ENCODE peak calls at places on chromosomes 13 and 19, in seven cellular contexts. J, P, Q, H, U, T and X are unnamed samples.

GRCh38 chr13:32911506-32911905 is 104.7 kb upstream of the KL start:
- DNase-seq in T (no peak), U (no peak), H (no peak), Q (peak; percentile 61), P (no peak), J (no peak), X (peak; percentile 51)

GRCh38 chr13:20566424-20566916 is 487 bp upstream of the IFT88 start:
- DNase-seq in T (peak; percentile 76), Q (peak; percentile 89), U (no peak), J (no peak), H (no peak), P (no peak), X (peak; percentile 58)

GRCh38 chr13:45749026-45749759 is 47.1 kb downstream of the CBY2 start:
- DNase-seq in T (no peak), U (no peak), J (no peak), P (no peak), H (no peak), Q (no peak), X (no peak)

GRCh38 chr19:21611659-21612402 is 106.4 kb downstream of the ZNF429 start:
- DNase-seq in H (no peak), P (no peak), U (no peak), Q (no peak), T (no peak), J (no peak), X (no peak)

GRCh38 chr19:30512748-30513389 is 140.7 kb downstream of the ZNF536 start:
- DNase-seq in T (no peak), H (no peak), Q (no peak), P (no peak), U (no peak), J (no peak), X (no peak)

GRCh38 chr19:41323023-41323422 is 13.1 kb downstream of the CCDC97 start:
- DNase-seq in Q (no peak), P (peak; percentile 52), H (no peak), T (peak; percentile 68), U (peak; percentile 53), J (no peak), X (peak; percentile 72)

GRCh38 chr19:47725759-47726401 is 12.7 kb downstream of the EHD2 start:
- DNase-seq in Q (no peak), H (peak; percentile 93), U (no peak), P (no peak), J (no peak), T (no peak), X (no peak)

GRCh38 chr19:57435062-57435978 is at the start of gene ZNF749:
- DNase-seq in T (peak; percentile 95), Q (peak; percentile 100), U (peak; percentile 99), J (peak; percentile 93), H (peak; percentile 91), P (peak; percentile 95), X (peak; percentile 100)

GRCh38 chr13:80341771-80342271 is 895 bp upstream of the SPRY2 start:
- DNase-seq in J (no peak), H (no peak), Q (peak; percentile 41), U (peak; percentile 62), P (peak; percentile 51), T (peak; percentile 52), X (peak; percentile 40)

GRCh38 chr19:33956941-33957340 is 160.3 kb downstream of the KCTD15 start:
- DNase-seq in J (no peak), P (no peak), Q (no peak), U (no peak), T (no peak), H (no peak), X (no peak)

GRCh38 chr19:42422576-42423461 is 4.4 kb downstream of the LIPE start:
- DNase-seq in H (no peak), U (no peak), Q (no peak), P (no peak), J (peak; percentile 21), T (no peak), X (no peak)

GRCh38 chr19:29966594-29967249 is 24.7 kb downstream of the URI1 start:
- DNase-seq in J (no peak), Q (peak; percentile 8), P (no peak), U (no peak), T (peak; percentile 6), H (no peak), X (no peak)

GRCh38 chr13:110387451-110388140 is 80.5 kb downstream of the COL4A2 start:
- DNase-seq in P (peak; percentile 51), Q (no peak), T (no peak), U (no peak), J (no peak), H (peak; percentile 56), X (peak; percentile 64)
- H3K4me3 ChIP-seq in P (peak overlapping the region; percentile 41), Q (no peak overlapping the region), T (no peak overlapping the region), U (no peak overlapping the region), J (no peak overlapping the region), H (no peak overlapping the region), X (no peak overlapping the region)

GRCh38 chr13:97407540-97407939 is 26.4 kb upstream of the RAP2A start:
- DNase-seq in U (no peak), J (no peak), P (no peak), Q (no peak), T (no peak), H (no peak), X (no peak)
- H3K27ac ChIP-seq in U (no peak overlapping the region), J (no peak overlapping the region), P (peak overlapping the region; percentile 62), Q (no peak overlapping the region), T (no peak overlapping the region), H (peak overlapping the region; percentile 16), X (no peak overlapping the region)

GRCh38 chr19:48954011-48954594 is 572 bp upstream of the BAX start:
- DNase-seq in H (no peak), P (no peak), Q (no peak), T (no peak), J (no peak), U (no peak), X (no peak)
- H3K4me3 ChIP-seq in H (peak overlapping the region; percentile 87), P (peak overlapping the region; percentile 88), Q (peak overlapping the region; percentile 87), T (peak overlapping the region; percentile 83), J (peak overlapping the region; percentile 60), U (peak overlapping the region; percentile 86), X (peak overlapping the region; percentile 88)

GRCh38 chr19:50002386-50002960 is 22.7 kb downstream of the VRK3 start:
- DNase-seq in P (no peak), T (no peak), U (no peak), J (no peak), Q (no peak), H (no peak), X (no peak)
- H3K27ac ChIP-seq in P (no peak overlapping the region), T (no peak overlapping the region), U (no peak overlapping the region), J (no peak overlapping the region), Q (no peak overlapping the region), H (no peak overlapping the region), X (no peak overlapping the region)

DNA sequence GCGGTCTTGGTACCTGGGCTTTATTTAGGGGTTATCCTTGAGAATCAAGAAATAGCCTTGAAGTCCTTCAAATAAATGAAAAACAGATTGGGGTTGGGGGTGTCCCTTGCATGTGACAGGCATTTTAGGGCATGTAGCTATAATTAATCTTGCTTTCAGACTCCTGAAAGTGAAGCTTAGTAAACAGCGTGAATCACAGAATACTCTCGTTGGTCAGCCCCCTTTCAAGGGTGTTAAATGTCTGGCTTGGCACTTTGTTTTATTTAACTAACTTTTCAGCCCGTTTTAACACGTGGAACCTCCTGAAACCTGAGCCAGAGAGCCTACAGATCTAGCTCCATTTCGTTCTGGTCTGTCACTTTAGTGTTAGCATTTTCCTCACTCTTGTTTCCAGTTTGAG is 193.0 kb downstream of the DLEU7 start:
- DNase-seq in P (no peak), Q (no peak), H (no peak), J (no peak), T (peak; percentile 16), U (no peak), X (no peak)
- H3K4me3 ChIP-seq in P (no peak overlapping the region), Q (no peak overlapping the region), H (no peak overlapping the region), J (no peak overlapping the region), T (no peak overlapping the region), U (no peak overlapping the region), X (no peak overlapping the region)